ENCODE peak calls at places on chromosomes 4 and X, in six cellular contexts. B is aorta, I is heart right ventricle, K is esophagus squamous epithelium, C is PC-3, P is uterus. J is an unnamed sample.

GRCh38 chr4:86048426-86048825 is 311.4 kb downstream of the MAPK10 start:
- DNase-seq in B (no peak), I (no peak), K (no peak), C (peak; percentile 69), P (no peak), J (no peak)

GRCh38 chr4:149095798-149096197 is 653.6 kb upstream of the NR3C2 start:
- DNase-seq in B (no peak), I (no peak), K (no peak), C (no peak), P (no peak), J (no peak)

GRCh38 chr4:165953181-165953580 is 80.1 kb downstream of the TLL1 start:
- DNase-seq in B (no peak), I (no peak), K (no peak), C (no peak), P (no peak), J (no peak)

GRCh38 chrX:38293741-38294140 is 33.6 kb downstream of the RPGR start:
- DNase-seq in B (no peak), I (no peak), K (no peak), C (peak; percentile 17), P (no peak), J (no peak)

GRCh38 chrX:10722804-10723364 is 102.5 kb upstream of the MID1 start:
- DNase-seq in B (peak; percentile 59), I (no peak), K (no peak), C (peak; percentile 78), P (peak; percentile 67), J (peak; percentile 28)

GRCh38 chr4:17094209-17094608 is 195.8 kb upstream of the LDB2 start:
- DNase-seq in B (no peak), I (no peak), K (no peak), C (no peak), P (no peak), J (no peak)

GRCh38 chr4:62135565-62136156 is 935.5 kb downstream of the ADGRL3 start:
- DNase-seq in B (no peak), I (no peak), K (no peak), C (peak; percentile 72), P (no peak), J (no peak)

GRCh38 chr4:68216501-68216900 is 29.0 kb downstream of the TMPRSS11B start:
- DNase-seq in B (no peak), I (no peak), K (no peak), C (no peak), P (no peak), J (no peak)

GRCh38 chr4:153510252-153511001 is 44.3 kb downstream of the TMEM131L start:
- DNase-seq in B (no peak), I (no peak), K (no peak), C (no peak), P (no peak), J (no peak)

GRCh38 chrX:47664737-47665136 is 5.8 kb upstream of the UXT start:
- DNase-seq in B (no peak), I (no peak), K (no peak), C (no peak), P (no peak), J (no peak)

GRCh38 chrX:25810202-25810601 is 327.9 kb upstream of the MAGEB18 start:
- DNase-seq in B (no peak), I (no peak), K (no peak), C (peak; percentile 1), P (no peak), J (no peak)

GRCh38 chr4:31283689-31284088 is 563.5 kb downstream of the PCDH7 start:
- DNase-seq in B (no peak), I (no peak), K (no peak), C (no peak), P (no peak), J (peak; percentile 89)

GRCh38 chr4:56737666-56738065 is 56.6 kb upstream of the HOPX start:
- DNase-seq in B (no peak), I (no peak), K (no peak), C (no peak), P (no peak), J (no peak)

GRCh38 chr4:36394352-36394903 is 113.0 kb downstream of the DTHD1 start:
- DNase-seq in B (no peak), I (no peak), K (no peak), C (peak; percentile 6), P (no peak), J (peak; percentile 50)

GRCh38 chr4:157052429-157053040 is 23.4 kb upstream of the GLRB start:
- DNase-seq in B (no peak), I (no peak), K (no peak), C (no peak), P (no peak), J (no peak)

GRCh38 chr4:76156635-76157034 is 8.4 kb upstream of the NUP54 start:
- DNase-seq in B (no peak), I (no peak), K (no peak), C (no peak), P (no peak), J (no peak)

GRCh38 chr4:139761461-139761860 is 95.8 kb downstream of the MGST2 start:
- DNase-seq in B (no peak), I (no peak), K (no peak), C (peak; percentile 37), P (no peak), J (no peak)

GRCh38 chrX:134236690-134237362 is at the start of gene CCDC160:
- DNase-seq in B (peak; percentile 58), I (peak; percentile 54), K (no peak), C (peak; percentile 51), P (peak; percentile 20), J (peak; percentile 0)

GRCh38 chr4:25834411-25835107 is 28.2 kb downstream of the SEL1L3 start:
- DNase-seq in B (no peak), I (no peak), K (no peak), C (no peak), P (no peak), J (peak; percentile 37)

GRCh38 chr4:100848865-100849264 is 331.0 kb upstream of the EMCN start:
- DNase-seq in B (no peak), I (no peak), K (no peak), C (peak; percentile 9), P (no peak), J (peak; percentile 10)

GRCh38 chr4:14787894-14788293 is 214.4 kb upstream of the CPEB2 start:
- DNase-seq in B (no peak), I (no peak), K (no peak), C (peak; percentile 24), P (no peak), J (peak; percentile 11)

GRCh38 chrX:447052-447451 is 60.3 kb upstream of the PPP2R3B start:
- DNase-seq in B (no peak), I (no peak), K (no peak), C (no peak), P (no peak), J (no peak)

GRCh38 chrX:107348051-107348450 is 101.4 kb upstream of the FRMPD3 start:
- DNase-seq in B (no peak), I (no peak), K (no peak), C (no peak), P (no peak), J (no peak)

GRCh38 chr4:17635056-17635455 is 20.6 kb downstream of the MED28 start:
- DNase-seq in B (no peak), I (no peak), K (no peak), C (no peak), P (no peak), J (no peak)

GRCh38 chr4:150130953-150131352 is 52.7 kb downstream of the DCLK2 start:
- DNase-seq in B (peak; percentile 68), I (no peak), K (no peak), C (peak; percentile 22), P (no peak), J (no peak)

GRCh38 chrX:25012433-25012735 is 3.4 kb downstream of the ARX start:
- DNase-seq in B (no peak), I (no peak), K (no peak), C (no peak), P (no peak), J (no peak)

GRCh38 chr4:73161527-73162185 is 92.1 kb upstream of the COX18 start:
- DNase-seq in B (no peak), I (no peak), K (no peak), C (peak; percentile 8), P (no peak), J (no peak)

GRCh38 chr4:144399927-144400326 is 246.0 kb upstream of the HHIP start:
- DNase-seq in B (peak; percentile 29), I (no peak), K (no peak), C (peak; percentile 93), P (no peak), J (no peak)

GRCh38 chr4:183905081-183905592 is at the start of gene STOX2:
- DNase-seq in B (peak; percentile 76), I (peak; percentile 88), K (peak; percentile 5), C (peak; percentile 58), P (peak; percentile 41), J (peak; percentile 54)

GRCh38 chr4:183905593-183906485 is 732 bp downstream of the STOX2 start:
- DNase-seq in B (peak; percentile 51), I (peak; percentile 43), K (no peak), C (peak; percentile 12), P (peak; percentile 19), J (peak; percentile 8)

GRCh38 chr4:183906736-183907651 is 1.9 kb downstream of the STOX2 start:
- DNase-seq in B (no peak), I (peak; percentile 24), K (no peak), C (no peak), P (no peak), J (no peak)

GRCh38 chr4:183908284-183908683 is 3.2 kb downstream of the STOX2 start:
- DNase-seq in B (no peak), I (no peak), K (no peak), C (no peak), P (no peak), J (no peak)

DNA sequence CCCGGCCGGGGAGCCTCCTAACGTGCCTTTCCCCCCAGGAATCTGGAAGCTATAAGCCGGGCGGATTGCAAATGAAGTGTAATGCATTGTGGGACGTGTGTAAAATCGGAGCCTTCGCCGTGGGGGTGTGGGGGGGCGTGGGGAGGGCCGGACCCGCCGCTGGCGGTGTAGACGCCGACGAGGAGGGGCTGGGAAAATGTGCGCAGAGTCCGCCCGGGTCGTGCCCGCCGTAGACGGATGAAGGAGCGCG is 1.3 kb downstream of the STOX2 start:
- DNase-seq in B (no peak), I (no peak), K (no peak), C (no peak), P (no peak), J (no peak)
- H3K27me3 ChIP-seq in B (no peaks in the 10 kb centered on the region), I (no peaks in the 10 kb centered on the region), K (peaks cover 26% of the 10 kb centered on the region), C (peaks cover 23% of the 10 kb centered on the region), P (no peaks in the 10 kb centered on the region), J (peaks cover 12% of the 10 kb centered on the region)

GRCh38 chr4:184355857-184356256 is 118.5 kb downstream of the IRF2 start:
- DNase-seq in B (no peak), I (no peak), K (no peak), C (no peak), P (no peak), J (no peak)
- H3K27ac ChIP-seq in B (no peak overlapping the region), I (peak overlapping the region; percentile 41), K (peak overlapping the region; percentile 82), C (no peak overlapping the region), P (peak overlapping the region; percentile 72), J (no peak overlapping the region)

GRCh38 chrX:137566746-137567473 is 983 bp downstream of the ZIC3 start:
- DNase-seq in B (no peak), I (no peak), K (no peak), C (no peak), P (no peak), J (no peak)
- H3K27me3 ChIP-seq in B (no peaks in the 10 kb centered on the region), I (peaks cover 94% of the 10 kb centered on the region), K (peaks cover 100% of the 10 kb centered on the region), C (peaks cover 71% of the 10 kb centered on the region), P (peaks cover 4% of the 10 kb centered on the region), J (peaks cover 5% of the 10 kb centered on the region)

DNA sequence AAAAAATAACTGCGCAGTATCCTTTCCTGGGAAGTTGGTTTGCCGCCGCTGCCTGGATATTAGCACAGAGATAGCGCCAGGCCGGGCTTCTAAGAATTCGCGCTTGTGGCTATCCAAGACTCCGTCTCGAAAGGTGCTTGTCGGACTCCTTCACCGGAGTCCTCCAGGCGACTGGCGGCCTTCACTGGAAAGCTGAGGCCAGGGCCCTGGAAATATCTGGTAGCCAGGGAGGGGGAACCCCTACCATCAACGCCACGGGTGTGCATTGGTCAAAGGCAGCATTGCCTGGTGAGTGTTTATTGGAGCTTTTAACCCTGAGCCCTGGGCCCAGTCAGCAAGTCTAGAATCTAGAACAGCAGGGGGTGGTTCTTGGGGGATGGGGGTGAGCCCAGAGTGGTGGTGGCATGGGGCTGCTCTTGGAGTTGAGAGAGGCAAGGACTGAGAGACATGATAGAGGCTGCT is 567 bp upstream of the PIM2 start:
- DNase-seq in B (no peak), I (no peak), K (no peak), C (no peak), P (no peak), J (no peak)
- H3K27ac ChIP-seq in B (peak overlapping the region; percentile 87), I (no peak overlapping the region), K (peak overlapping the region; percentile 90), C (no peak overlapping the region), P (peak overlapping the region; percentile 77), J (peak overlapping the region; percentile 93)

J was measured in small intestine.